ENCODE peak calls at places on chromosomes 11 and 22, in seven cellular contexts. W is IMR-90, O is neuronal stem cell, M is H9, P is H1, X is mesenchymal stem cell, H is trophoblast cell. Q is an unnamed sample.

GRCh38 chr11:82906236-82906635 is 4.7 kb downstream of the DDIAS start:
- DNase-seq in W (peak), P (no peak), H (peak), M (no peak), X (peak), O (no peak), Q (peak)

GRCh38 chr11:119490253-119491006 is 67.5 kb upstream of the THY1 start:
- DNase-seq in H (no peak), O (no peak), P (no peak), W (no peak), M (no peak), X (no peak), Q (no peak)

GRCh38 chr22:46815896-46816721 is 53.7 kb downstream of the TBC1D22A start:
- DNase-seq in M (no peak), X (peak), P (no peak), H (peak), O (no peak), W (peak), Q (peak)

GRCh38 chr11:101445761-101446160 is 138.0 kb downstream of the TRPC6 start:
- DNase-seq in X (no peak), H (no peak), O (no peak), M (no peak), W (no peak), P (no peak), Q (no peak)

GRCh38 chr11:106172389-106172991 is 95.0 kb downstream of the AASDHPPT start:
- DNase-seq in O (no peak), W (no peak), H (peak), X (no peak), P (no peak), M (no peak), Q (no peak)

GRCh38 chr22:37237371-37238268 is 6.4 kb downstream of the RAC2 start:
- DNase-seq in P (no peak), O (no peak), H (no peak), M (no peak), X (peak), W (peak), Q (peak)

GRCh38 chr11:114610984-114611944 is 15.7 kb upstream of the NXPE4 start:
- DNase-seq in X (peak), M (no peak), H (no peak), P (no peak), O (no peak), W (peak), Q (peak)

GRCh38 chr22:37983860-37984791 is at the start of gene SOX10:
- DNase-seq in P (no peak), M (peak), W (no peak), O (no peak), H (no peak), X (no peak), Q (peak)

GRCh38 chr11:18384157-18384641 is 10.2 kb upstream of the LDHA start:
- DNase-seq in X (no peak), H (peak), O (no peak), P (no peak), M (no peak), W (peak), Q (peak)

GRCh38 chr11:68806931-68807844 is 34.5 kb downstream of the CPT1A start:
- DNase-seq in H (peak), W (peak), O (no peak), X (peak), M (no peak), P (no peak), Q (no peak)

GRCh38 chr11:43582024-43582836 is 98.3 kb upstream of the HSD17B12 start:
- DNase-seq in H (no peak), X (no peak), P (no peak), O (no peak), M (no peak), W (no peak), Q (no peak)

GRCh38 chr11:118634435-118635236 is 27.2 kb downstream of the PHLDB1 start:
- DNase-seq in X (peak), P (peak), O (no peak), M (peak), H (peak), W (peak), Q (peak)

GRCh38 chr11:113923572-113923971 is 19.0 kb downstream of the HTR3B start:
- DNase-seq in W (no peak), H (no peak), M (no peak), O (no peak), X (no peak), P (no peak), Q (no peak)

GRCh38 chr11:110077866-110078325 is 15.3 kb upstream of the ZC3H12C start:
- DNase-seq in X (peak), O (no peak), M (no peak), W (peak), H (peak), P (no peak), Q (peak)

GRCh38 chr11:71239581-71239980 is 12.8 kb downstream of the SHANK2 start:
- DNase-seq in P (no peak), X (no peak), M (peak), H (peak), W (no peak), O (no peak), Q (no peak)

GRCh38 chr11:1916132-1916985 is 3.1 kb upstream of the TNNT3 start:
- DNase-seq in P (no peak), O (no peak), H (no peak), M (no peak), X (no peak), W (no peak), Q (no peak)

GRCh38 chr11:117704416-117705150 is 92.4 kb downstream of the DSCAML1 start:
- DNase-seq in W (no peak), H (no peak), M (no peak), O (no peak), X (no peak), P (no peak), Q (peak)

GRCh38 chr11:10680956-10681487 is 12.5 kb downstream of the IRAG1 start:
- DNase-seq in H (no peak), P (no peak), X (peak), M (no peak), W (peak), O (no peak), Q (no peak)

GRCh38 chr11:46611526-46612304 is 5.3 kb downstream of the HARBI1 start:
- DNase-seq in M (no peak), O (no peak), X (no peak), P (no peak), W (no peak), H (no peak), Q (no peak)

GRCh38 chr11:47850337-47850736 is 2.2 kb upstream of the NUP160 start:
- DNase-seq in O (no peak), M (no peak), X (no peak), W (no peak), H (no peak), P (no peak), Q (no peak)

GRCh38 chr11:61114913-61115312 is 12.6 kb downstream of the CD5 start:
- DNase-seq in X (no peak), O (no peak), W (no peak), M (no peak), P (no peak), H (no peak), Q (no peak)

GRCh38 chr11:61120865-61121831 is 18.9 kb downstream of the CD5 start:
- DNase-seq in H (no peak), O (no peak), M (no peak), P (no peak), X (peak), W (peak), Q (peak)

GRCh38 chr22:37633082-37633692 is 6.3 kb upstream of the SH3BP1 start:
- DNase-seq in H (no peak), W (no peak), P (no peak), M (no peak), X (no peak), O (no peak), Q (no peak)

GRCh38 chr11:134152692-134153091 is 71.1 kb downstream of the NCAPD3 start:
- DNase-seq in O (no peak), M (no peak), X (no peak), W (no peak), P (no peak), H (no peak), Q (no peak)

GRCh38 chr11:1121343-1122331 is 36.1 kb upstream of the MUC5AC start:
- DNase-seq in O (no peak), H (no peak), X (no peak), W (peak), M (no peak), P (no peak), Q (no peak)

GRCh38 chr22:27148886-27149470 is 491.6 kb downstream of the MIAT start:
- DNase-seq in O (no peak), H (no peak), W (no peak), M (no peak), X (no peak), P (no peak), Q (no peak)

GRCh38 chr11:33376331-33377099 is 119.3 kb downstream of the HIPK3 start:
- DNase-seq in W (no peak), M (peak), X (no peak), P (no peak), O (peak), H (peak), Q (peak)

GRCh38 chr11:107157146-107157808 is 139.0 kb upstream of the GUCY1A2 start:
- DNase-seq in M (no peak), O (no peak), W (no peak), P (peak), H (no peak), X (peak), Q (peak)

GRCh38 chr11:78416285-78417174 is 1.1 kb downstream of the GAB2 start:
- DNase-seq in X (peak), H (peak), P (peak), O (peak), M (peak), W (peak), Q (peak)

GRCh38 chr11:132037467-132037862 is 667.0 kb downstream of the NTM start:
- DNase-seq in H (no peak), P (no peak), M (no peak), O (no peak), W (no peak), X (no peak), Q (peak)

DNA sequence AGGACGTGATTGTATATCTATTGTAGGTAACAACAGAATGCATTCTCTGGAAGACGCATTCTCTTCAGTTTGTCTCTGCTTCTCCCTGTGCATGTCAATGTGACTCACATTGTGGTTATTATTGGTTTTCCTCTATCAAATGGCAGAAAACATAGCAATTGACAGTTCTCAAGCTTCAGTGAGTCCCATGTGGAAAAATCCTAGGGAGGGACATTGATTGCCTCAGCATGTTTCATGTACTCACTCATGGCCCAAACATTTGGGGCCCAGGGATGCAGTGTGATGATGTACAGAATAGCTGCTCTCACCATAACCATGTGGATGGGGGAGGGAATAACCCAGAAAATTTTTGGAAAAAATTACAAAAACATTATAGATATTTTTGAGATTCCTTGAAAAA is 9.3 kb upstream of the ARL14EP start:
- DNase-seq in X (no peak), W (no peak), M (no peak), H (no peak), P (no peak), O (no peak), Q (no peak)
- H2BK5ac ChIP-seq in X (no peak), W (no peak), M (no peak), H (no peak), P (no peak), O (no peak), Q (no peak)

DNA sequence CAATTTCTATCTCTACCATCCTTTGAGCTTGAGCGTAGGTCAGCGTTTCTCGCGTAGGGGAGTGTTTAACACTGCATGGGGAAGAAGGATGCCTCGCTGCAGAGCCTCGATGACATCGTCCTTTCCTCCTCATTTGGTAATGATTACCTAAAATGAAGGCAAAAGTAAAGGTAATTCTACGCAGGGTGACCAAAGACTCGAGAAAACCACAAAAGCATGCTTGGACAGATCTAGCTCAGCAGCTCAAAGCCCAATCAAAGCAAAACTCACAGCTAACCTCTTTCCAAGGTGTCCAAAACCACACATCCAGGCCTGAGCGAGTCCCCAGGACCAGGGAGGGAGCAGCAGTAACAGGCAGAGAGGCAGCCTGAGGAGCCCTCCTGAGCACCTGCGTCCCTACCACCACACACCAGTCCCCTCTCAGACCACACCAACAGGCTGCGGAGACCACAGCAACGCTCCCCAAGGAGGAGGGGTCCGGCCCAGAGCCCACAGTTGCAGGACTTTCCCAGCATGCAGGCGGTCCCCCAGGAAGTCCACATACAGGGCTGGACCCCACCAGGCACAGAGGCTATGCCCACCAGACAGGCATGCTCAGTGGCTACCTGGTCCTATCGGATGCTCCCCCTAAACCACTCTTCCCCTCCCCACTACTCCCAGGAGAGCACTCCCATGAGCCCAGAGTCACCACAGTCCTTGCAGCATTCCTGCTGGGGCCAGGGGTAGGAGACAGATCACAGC is 3.3 kb downstream of the BRD1 start:
- DNase-seq in O (no peak), H (no peak), M (no peak), X (peak), P (no peak), W (no peak), Q (no peak)
- H3K9ac ChIP-seq in O (no peak), H (no peak), M (no peak), X (peak), P (no peak), W (no peak), Q (no peak)

GRCh38 chr22:39917776-39918493 is 17.1 kb downstream of the GRAP2 start:
- DNase-seq in H (no peak), M (no peak), O (no peak), X (no peak), W (no peak), P (no peak), Q (no peak)
- H3K4ac ChIP-seq in H (no peak), M (no peak), O (no peak), X (no peak), W (no peak), P (no peak), Q (no peak)

DNA sequence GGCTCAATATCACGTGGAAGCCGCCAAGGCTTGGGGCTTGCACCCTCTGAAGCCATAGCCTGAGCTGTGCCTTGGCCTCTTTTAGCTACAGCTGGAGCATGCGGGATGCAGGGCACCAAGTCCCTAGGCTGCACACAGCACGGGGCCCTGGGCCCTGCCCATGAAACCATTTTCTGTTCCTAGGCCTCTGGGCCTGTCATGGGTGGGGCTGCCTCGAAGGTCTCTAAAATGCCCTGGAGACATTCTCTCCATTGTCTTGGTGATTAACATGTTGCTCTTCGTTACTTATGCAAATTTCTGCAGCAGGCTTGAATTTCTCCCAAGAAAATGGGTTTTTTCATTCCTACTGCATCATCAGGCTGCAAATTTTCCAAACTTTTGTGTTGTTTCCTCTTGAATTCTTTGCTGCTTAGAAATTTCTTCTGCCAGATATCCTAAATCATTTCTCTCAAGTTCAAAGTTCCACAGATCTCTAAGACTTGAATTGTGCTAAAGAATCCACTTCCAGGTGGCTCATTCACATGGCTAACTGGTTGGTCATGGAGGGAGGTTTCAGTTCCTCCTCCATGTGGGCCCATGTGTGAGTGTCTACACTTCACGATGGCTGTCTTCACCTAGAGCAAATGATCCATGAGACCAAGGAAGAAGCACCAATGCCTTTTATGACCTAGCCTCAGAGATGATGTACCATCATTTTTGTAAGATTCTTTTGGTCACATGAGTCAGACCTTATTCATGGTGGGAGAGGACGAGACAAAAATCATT is 7.4 kb upstream of the CREBZF start:
- DNase-seq in P (no peak), X (no peak), O (no peak), H (no peak), M (no peak), W (no peak), Q (no peak)
- H2BK5ac ChIP-seq in P (no peak), X (no peak), O (no peak), H (no peak), M (no peak), W (no peak), Q (no peak)

DNA sequence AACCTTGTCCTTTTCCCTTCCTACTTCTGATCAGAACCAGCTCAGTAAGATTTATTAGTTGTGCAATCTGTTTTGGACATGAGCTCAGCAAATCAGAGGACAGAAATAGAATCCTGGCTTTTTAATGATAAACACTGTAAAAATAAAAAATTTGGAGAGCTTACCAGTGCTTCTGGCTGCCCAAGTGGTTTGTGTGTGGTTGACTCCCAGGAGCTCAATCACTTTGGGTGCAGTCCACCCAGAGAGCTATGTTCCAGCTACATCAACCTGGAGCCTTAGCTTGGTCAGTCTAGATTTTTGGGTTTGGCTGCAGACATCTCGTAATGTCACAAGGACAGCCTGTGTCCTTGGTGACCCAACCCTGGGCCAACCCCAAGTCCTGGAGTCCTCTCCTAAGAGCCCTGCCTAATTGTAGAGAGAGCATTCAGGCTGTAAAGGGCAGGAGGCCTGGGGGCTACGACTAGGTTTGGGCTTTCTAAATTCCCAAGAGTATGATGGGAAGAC is 28.5 kb downstream of the CD44 start:
- DNase-seq in H (no peak), W (no peak), P (no peak), O (no peak), X (no peak), M (no peak), Q (no peak)
- H3K9ac ChIP-seq in H (peak), W (no peak), P (no peak), O (no peak), X (peak), M (no peak), Q (no peak)

Q was measured in mesendoderm.